ENCODE peak calls at places on chromosomes 5 and 9, in eight cellular contexts. P is heart left ventricle; A is PC-3; X is effector memory CD4-positive, alpha-beta T cell; L is tibial artery; K is uterus; S is GM12878; G is psoas muscle. R is an unnamed sample.
A peak's percentile ranks its signal among the peaks of the same experiment; 100 is the strongest.

GRCh38 chr9:128575469-128575868 is 23.1 kb downstream of the SPTAN1 start:
- DNase-seq in P (no peak), A (no peak), X (no peak), L (no peak), K (no peak), S (no peak), G (no peak), R (no peak)

GRCh38 chr5:4941957-4942830 is 197.9 kb upstream of the ADAMTS16 start:
- DNase-seq in P (no peak), A (peak; percentile 9), X (no peak), L (no peak), K (no peak), S (no peak), G (no peak), R (peak; percentile 36)

GRCh38 chr5:58933891-58934628 is 351.2 kb downstream of the RAB3C start:
- DNase-seq in P (no peak), A (no peak), X (peak; percentile 15), L (no peak), K (no peak), S (no peak), G (no peak), R (no peak)

GRCh38 chr9:92954078-92954861 is 6.9 kb downstream of the FGD3 start:
- DNase-seq in P (peak; percentile 77), A (peak; percentile 91), X (peak; percentile 80), L (no peak), K (peak; percentile 47), S (peak; percentile 61), G (no peak), R (no peak)

GRCh38 chr5:14816999-14817761 is 54.4 kb downstream of the ANKH start:
- DNase-seq in P (no peak), A (peak; percentile 81), X (no peak), L (peak; percentile 85), K (no peak), S (no peak), G (peak; percentile 54), R (no peak)

GRCh38 chr5:90528704-90529233 is 615 bp downstream of the LYSMD3 start:
- DNase-seq in P (no peak), A (no peak), X (peak; percentile 19), L (no peak), K (peak; percentile 15), S (no peak), G (no peak), R (no peak)

GRCh38 chr5:136677219-136677618 is 311.9 kb upstream of the TRPC7 start:
- DNase-seq in P (no peak), A (no peak), X (no peak), L (no peak), K (no peak), S (no peak), G (no peak), R (no peak)

GRCh38 chr9:108259917-108260675 is 595.7 kb downstream of the ACTL7B start:
- DNase-seq in P (no peak), A (no peak), X (no peak), L (no peak), K (no peak), S (no peak), G (no peak), R (no peak)

GRCh38 chr9:114143214-114143613 is 12.1 kb upstream of the COL27A1 start:
- DNase-seq in P (no peak), A (no peak), X (no peak), L (no peak), K (no peak), S (no peak), G (no peak), R (no peak)

GRCh38 chr5:50547303-50547702 is 106.2 kb upstream of the EMB start:
- DNase-seq in P (no peak), A (no peak), X (no peak), L (no peak), K (no peak), S (peak; percentile 12), G (no peak), R (no peak)

GRCh38 chr5:99033014-99033931 is 104.5 kb upstream of the CHD1 start:
- DNase-seq in P (no peak), A (peak; percentile 68), X (no peak), L (no peak), K (no peak), S (no peak), G (no peak), R (no peak)

GRCh38 chr5:37889612-37890317 is 49.9 kb upstream of the GDNF start:
- DNase-seq in P (no peak), A (peak; percentile 94), X (no peak), L (no peak), K (no peak), S (no peak), G (no peak), R (no peak)

GRCh38 chr9:127397722-127398647 is 1.0 kb downstream of the SLC2A8 start:
- DNase-seq in P (peak; percentile 51), A (peak; percentile 36), X (no peak), L (peak; percentile 55), K (peak; percentile 48), S (no peak), G (peak; percentile 57), R (peak; percentile 67)

GRCh38 chr9:137485343-137486140 is 26.4 kb upstream of the NSMF start:
- DNase-seq in P (no peak), A (no peak), X (no peak), L (no peak), K (no peak), S (no peak), G (no peak), R (no peak)

GRCh38 chr5:81269751-81270686 is 31.4 kb upstream of the ZCCHC9 start:
- DNase-seq in P (no peak), A (peak; percentile 7), X (no peak), L (no peak), K (no peak), S (no peak), G (no peak), R (peak; percentile 60)

GRCh38 chr5:133307275-133307674 is 255.5 kb downstream of the HSPA4 start:
- DNase-seq in P (no peak), A (no peak), X (no peak), L (no peak), K (no peak), S (no peak), G (no peak), R (no peak)

GRCh38 chr5:113177225-113177624 is 200.6 kb downstream of the DCP2 start:
- DNase-seq in P (no peak), A (no peak), X (no peak), L (no peak), K (no peak), S (no peak), G (no peak), R (no peak)

GRCh38 chr5:135443329-135443960 is 3.7 kb downstream of the DCANP1 start:
- DNase-seq in P (peak; percentile 14), A (no peak), X (no peak), L (no peak), K (no peak), S (no peak), G (no peak), R (no peak)

GRCh38 chr5:135880278-135880677 is 15.4 kb downstream of the IL9 start:
- DNase-seq in P (no peak), A (peak; percentile 22), X (no peak), L (no peak), K (no peak), S (no peak), G (no peak), R (no peak)

GRCh38 chr5:78659714-78660113 is 11.1 kb upstream of the LHFPL2 start:
- DNase-seq in P (no peak), A (no peak), X (no peak), L (no peak), K (no peak), S (no peak), G (no peak), R (no peak)

GRCh38 chr9:130842547-130842946 is 7.5 kb downstream of the ABL1 start:
- DNase-seq in P (no peak), A (no peak), X (no peak), L (no peak), K (no peak), S (no peak), G (no peak), R (no peak)
- H3K4me1 ChIP-seq in P (peaks cover 97% of the 10 kb centered on the region), A (peaks cover 34% of the 10 kb centered on the region), X (no peaks in the 10 kb centered on the region), L (no peaks in the 10 kb centered on the region), K (peaks cover 22% of the 10 kb centered on the region), S (no peaks in the 10 kb centered on the region), G (peaks cover 89% of the 10 kb centered on the region), R (no peaks in the 10 kb centered on the region)

DNA sequence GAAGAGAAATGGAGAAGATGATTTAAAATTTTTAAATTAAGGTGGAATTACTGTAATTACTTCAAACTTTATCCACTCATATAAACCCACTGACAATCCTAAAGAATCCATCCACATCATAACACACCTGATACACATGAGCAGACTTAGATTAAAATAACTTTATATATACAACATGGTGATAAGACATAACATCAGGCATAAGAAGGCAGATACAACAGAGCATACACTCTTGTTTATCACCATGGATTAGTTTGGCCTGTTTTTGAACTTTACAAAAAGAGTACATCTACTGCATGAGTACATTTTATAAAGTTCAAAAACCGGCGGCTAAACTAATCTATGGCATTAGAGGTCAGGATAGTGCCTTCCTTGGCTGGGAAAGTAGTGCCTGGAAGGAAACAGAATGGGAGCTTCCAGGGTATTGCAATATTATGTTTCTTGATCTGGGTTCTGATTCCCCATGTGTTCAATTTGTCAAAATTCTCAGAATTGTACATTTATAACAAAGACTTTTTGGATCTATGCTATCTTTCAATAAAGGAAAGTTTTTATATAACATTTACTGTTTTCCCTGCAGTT is 15.1 kb downstream of the RICTOR start:
- DNase-seq in P (no peak), A (no peak), X (no peak), L (no peak), K (no peak), S (no peak), G (no peak), R (no peak)
- H3K4me1 ChIP-seq in P (peaks cover 91% of the 10 kb centered on the region), A (peaks cover 8% of the 10 kb centered on the region), X (peaks cover 12% of the 10 kb centered on the region), L (no peaks in the 10 kb centered on the region), K (peaks cover 8% of the 10 kb centered on the region), S (peaks cover 8% of the 10 kb centered on the region), G (peaks cover 80% of the 10 kb centered on the region), R (no peaks in the 10 kb centered on the region)

GRCh38 chr5:36111238-36111637 is 40.4 kb downstream of the LMBRD2 start:
- DNase-seq in P (no peak), A (no peak), X (no peak), L (no peak), K (no peak), S (no peak), G (no peak), R (no peak)

GRCh38 chr5:36108758-36109245 is 42.1 kb upstream of the UGT3A2 start:
- DNase-seq in P (no peak), A (peak; percentile 69), X (no peak), L (no peak), K (no peak), S (no peak), G (no peak), R (no peak)
- H3K4me1 ChIP-seq in P (no peaks in the 10 kb centered on the region), A (peaks cover 16% of the 10 kb centered on the region), X (no peaks in the 10 kb centered on the region), L (no peaks in the 10 kb centered on the region), K (no peaks in the 10 kb centered on the region), S (no peaks in the 10 kb centered on the region), G (no peaks in the 10 kb centered on the region), R (no peaks in the 10 kb centered on the region)

DNA sequence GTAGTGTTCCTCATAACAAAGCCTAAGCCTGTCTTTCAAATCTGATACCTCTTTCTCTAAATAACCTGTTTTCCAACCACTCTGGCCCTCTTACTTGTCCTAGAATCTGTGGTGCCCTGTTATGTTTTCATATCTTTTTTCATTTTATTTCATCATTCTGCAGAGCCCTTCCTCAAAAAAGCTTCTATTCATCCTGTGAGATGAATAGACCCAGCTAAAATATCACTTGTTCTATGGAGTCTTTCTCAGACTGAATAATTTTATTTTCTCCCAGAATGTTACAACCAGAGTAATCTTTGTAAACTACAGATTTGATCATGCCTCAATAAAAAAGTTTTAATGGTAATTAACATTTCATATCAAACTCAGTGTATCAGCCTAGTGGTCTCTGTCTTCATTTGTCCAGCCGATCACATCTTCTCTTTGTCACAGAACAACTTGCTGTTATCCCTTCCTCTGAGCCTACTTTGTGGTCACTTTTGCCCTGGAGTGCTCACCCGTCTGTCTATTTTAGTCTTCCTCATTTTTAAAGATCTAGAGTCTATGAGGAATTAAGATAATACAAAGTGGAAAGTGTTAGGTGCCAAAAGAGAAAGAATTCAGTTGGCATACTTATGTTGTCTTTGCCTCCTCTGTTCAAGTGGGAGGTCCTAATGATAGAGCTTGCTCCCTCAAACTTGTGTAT is 77.8 kb downstream of the ZCCHC7 start:
- DNase-seq in P (no peak), A (no peak), X (no peak), L (no peak), K (no peak), S (no peak), G (no peak), R (no peak)
- H3K4me1 ChIP-seq in P (peaks cover 26% of the 10 kb centered on the region), A (peaks cover 27% of the 10 kb centered on the region), X (peaks cover 7% of the 10 kb centered on the region), L (no peaks in the 10 kb centered on the region), K (no peaks in the 10 kb centered on the region), S (peaks cover 39% of the 10 kb centered on the region), G (peaks cover 20% of the 10 kb centered on the region), R (peaks cover 35% of the 10 kb centered on the region)